ENCODE peak calls at places on chromosome 10, in four cellular contexts. I is K562, V is GM12878, U is HepG2. P is an unnamed sample.

GRCh38 chr10:68156373-68157185 is 47.3 kb downstream of the MYPN start:
- DNase-seq in U (peak), V (no peak), I (peak), P (peak)

GRCh38 chr10:100683545-100684127 is 61.7 kb upstream of the PAX2 start:
- DNase-seq in I (no peak), U (no peak), V (no peak), P (no peak)

GRCh38 chr10:119849031-119849789 is 23.4 kb downstream of the MCMBP start:
- DNase-seq in I (no peak), V (no peak), U (no peak), P (no peak)

GRCh38 chr10:93614101-93614825 is 1.9 kb downstream of the PDE6C start:
- DNase-seq in V (no peak), I (no peak), U (no peak), P (no peak)

GRCh38 chr10:12459338-12459737 is 110.0 kb downstream of the CAMK1D start:
- DNase-seq in I (no peak), U (no peak), V (no peak), P (no peak)

GRCh38 chr10:97171001-97171400 is 14.8 kb downstream of the SLIT1 start:
- DNase-seq in I (no peak), U (no peak), V (no peak), P (no peak)

GRCh38 chr10:95478185-95478584 is 83.0 kb downstream of the SORBS1 start:
- DNase-seq in I (no peak), V (no peak), U (no peak), P (no peak)

GRCh38 chr10:116385994-116386809 is 41.4 kb upstream of the PNLIPRP3 start:
- DNase-seq in V (no peak), U (peak), I (no peak), P (peak)

GRCh38 chr10:26725837-26726727 is 28.6 kb downstream of the PDSS1 start:
- DNase-seq in I (peak), V (no peak), U (peak), P (peak)

GRCh38 chr10:37707829-37708578 is 149.4 kb downstream of the ZNF248 start:
- DNase-seq in U (no peak), V (no peak), I (no peak), P (no peak)

DNA sequence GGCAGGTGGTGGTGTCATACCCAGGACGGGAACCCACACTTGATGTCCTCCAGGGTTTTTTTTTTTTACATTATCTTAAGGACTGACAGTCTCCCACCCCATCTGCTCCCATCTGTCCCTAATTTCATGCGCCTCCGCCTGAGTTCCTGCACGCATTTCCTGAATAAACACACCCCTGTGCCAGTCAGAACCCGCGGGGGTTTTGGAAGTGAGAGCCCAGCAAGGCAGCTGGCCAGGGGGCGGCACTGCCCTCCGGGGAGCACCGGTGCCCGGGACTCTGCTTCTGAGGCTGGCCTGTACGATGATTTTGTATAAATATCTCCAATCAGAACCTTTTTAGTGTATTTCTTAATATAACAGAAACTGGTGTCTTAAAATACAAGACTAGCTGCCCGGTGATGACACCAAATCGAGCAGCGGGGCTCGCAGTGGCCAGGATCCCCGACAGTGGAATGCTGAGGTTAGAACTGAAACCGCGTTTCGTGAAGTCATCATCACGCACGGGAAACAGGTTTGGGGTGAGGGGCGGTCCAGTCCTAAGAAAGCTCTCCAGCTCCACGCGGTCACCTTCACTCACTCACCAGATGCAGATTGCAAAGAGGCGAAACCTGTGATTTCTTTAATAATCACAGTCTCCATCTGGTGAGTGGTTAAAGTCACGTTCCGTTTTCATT is 19.8 kb downstream of the BNIP3 start:
- DNase-seq in I (no peak), U (no peak), V (no peak), P (no peak)
- TF ChIP-seq TARDBP in I (no peak), U (no peak), V (no peak), P (no peak)

GRCh38 chr10:78589687-78590086 is 479.1 kb upstream of the ZMIZ1 start:
- DNase-seq in V (no peak), U (peak), I (no peak), P (no peak)
- TF ChIP-seq TARDBP in V (no peak), U (no peak), I (no peak), P (no peak)

GRCh38 chr10:72170263-72170662 is 45.5 kb upstream of the ANAPC16 start:
- DNase-seq in V (no peak), U (peak), I (no peak), P (no peak)
- TF ChIP-seq TARDBP in V (no peak), U (no peak), I (no peak), P (no peak)

GRCh38 chr10:112232670-112233069 is 49.1 kb upstream of the GPAM start:
- DNase-seq in I (no peak), U (no peak), V (no peak), P (no peak)

GRCh38 chr10:112229901-112230300 is 46.3 kb upstream of the GPAM start:
- DNase-seq in I (no peak), U (no peak), V (no peak), P (no peak)

GRCh38 chr10:112231602-112232001 is 48.0 kb upstream of the GPAM start:
- DNase-seq in U (no peak), I (no peak), V (no peak), P (no peak)

GRCh38 chr10:112229096-112229495 is 45.5 kb upstream of the GPAM start:
- DNase-seq in I (no peak), V (no peak), U (no peak), P (no peak)

DNA sequence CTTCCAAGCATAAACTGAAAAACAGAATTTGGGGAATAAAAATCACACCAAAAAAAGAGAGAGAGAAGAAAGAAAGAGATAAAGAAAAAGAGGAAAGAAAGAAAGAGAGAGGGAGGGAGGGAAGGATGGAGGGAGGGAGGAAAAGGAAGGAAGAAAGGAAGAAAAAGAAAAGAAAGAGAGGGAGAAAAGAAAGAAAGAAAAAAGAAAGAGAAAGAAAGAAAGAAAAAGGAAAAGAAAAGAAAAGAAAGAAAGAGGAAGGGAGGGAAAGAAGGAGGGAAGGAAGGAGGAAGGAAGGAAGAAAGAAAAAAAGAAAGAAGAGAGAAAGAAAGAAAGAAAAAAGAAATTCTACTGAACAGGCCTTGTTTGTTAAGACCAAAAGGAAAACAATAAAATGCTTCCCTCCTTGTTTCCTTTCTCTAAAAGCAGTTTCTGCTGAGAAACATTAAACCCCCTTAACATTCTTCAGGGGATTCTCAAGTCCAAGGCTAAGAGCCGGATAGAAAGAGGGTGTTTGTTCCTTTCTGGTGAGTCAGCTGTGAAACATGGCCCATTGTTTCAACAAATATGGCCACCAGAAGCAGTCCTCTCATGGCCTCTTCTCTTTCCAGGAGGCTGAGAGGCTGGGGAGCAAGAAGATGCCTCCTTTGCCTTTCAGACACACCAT is 46.9 kb upstream of the GPAM start:
- DNase-seq in U (peak), I (no peak), V (no peak), P (no peak)
- TF ChIP-seq TARDBP in U (no peak), I (no peak), V (no peak), P (no peak)

GRCh38 chr10:35641430-35642015 is 573 bp downstream of the FZD8 start:
- DNase-seq in V (no peak), U (no peak), I (no peak), P (no peak)

GRCh38 chr10:35639021-35639521 is 3.0 kb downstream of the FZD8 start:
- DNase-seq in U (no peak), V (no peak), I (no peak), P (no peak)

GRCh38 chr10:35639651-35640311 is 2.3 kb downstream of the FZD8 start:
- DNase-seq in I (no peak), V (no peak), U (no peak), P (no peak)

GRCh38 chr10:35640951-35641429 is 1.1 kb downstream of the FZD8 start:
- DNase-seq in V (no peak), U (peak), I (no peak), P (peak)

DNA sequence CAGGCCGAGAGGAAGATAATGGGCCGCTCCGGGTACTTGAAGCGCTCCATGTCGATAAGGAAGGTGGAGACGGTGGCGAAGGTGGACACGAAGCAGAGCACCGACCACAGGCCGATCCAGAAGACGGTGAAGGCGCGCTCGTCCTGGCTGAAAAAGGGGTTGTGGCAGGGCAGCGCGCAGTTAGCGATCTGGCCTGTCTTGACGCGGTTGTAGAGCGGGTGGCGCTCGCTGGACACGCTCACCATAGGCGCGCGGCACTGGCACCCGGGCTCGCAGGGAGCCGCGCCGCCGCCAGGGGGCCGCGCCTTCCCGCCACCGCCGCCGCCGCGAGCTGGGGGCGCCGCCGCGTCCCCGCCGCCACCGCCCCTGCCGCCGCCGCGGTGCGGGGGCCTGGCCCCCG is 1.6 kb downstream of the FZD8 start:
- DNase-seq in V (no peak), U (peak), I (peak), P (peak)
- TF ChIP-seq TARDBP in V (no peak), U (no peak), I (no peak), P (no peak)

P was measured in HEK293T.